ENCODE peak calls at places on chromosomes 5 and 9, in ten cellular contexts. N is ovary, P is heart right ventricle, W is OCI-LY7, T is BE2C, E is upper lobe of left lung, Q is body of pancreas, U is suprapubic skin, H is hepatocyte, A is ascending aorta. B is an unnamed sample. For H3K36me3, the result is how much of the 10 kb centered on the place peaks cover.

GRCh38 chr9:16619897-16620296 is 250.6 kb downstream of the BNC2 start:
- DNase-seq in P (no peak), Q (no peak), A (no peak), T (no peak), H (no peak), W (no peak), E (no peak), N (no peak), U (no peak), B (no peak)

GRCh38 chr9:95102001-95102433 is 215.5 kb downstream of the FANCC start:
- DNase-seq in N (no peak), A (no peak), T (no peak), U (no peak), Q (no peak), E (no peak), H (no peak), W (no peak), P (no peak), B (no peak)

GRCh38 chr5:180133060-180133459 is 61.5 kb upstream of the RNF130 start:
- DNase-seq in A (peak), Q (no peak), T (no peak), W (no peak), N (no peak), H (no peak), P (no peak), U (peak), E (no peak), B (no peak)

GRCh38 chr5:24742334-24742733 is 97.6 kb upstream of the CDH10 start:
- DNase-seq in U (no peak), A (no peak), P (no peak), H (no peak), Q (no peak), W (no peak), E (no peak), N (no peak), T (no peak), B (no peak)

GRCh38 chr9:123445981-123446610 is 90.1 kb downstream of the CRB2 start:
- DNase-seq in Q (no peak), N (no peak), U (peak), W (no peak), H (no peak), T (no peak), P (no peak), E (no peak), A (peak), B (no peak)

GRCh38 chr5:103573411-103573810 is 10.8 kb upstream of the NUDT12 start:
- DNase-seq in U (no peak), W (no peak), P (no peak), E (no peak), Q (no peak), A (no peak), H (no peak), T (no peak), N (no peak), B (no peak)

GRCh38 chr9:76044420-76044819 is 153.9 kb downstream of the PCSK5 start:
- DNase-seq in Q (no peak), U (no peak), H (no peak), E (no peak), P (no peak), A (no peak), T (no peak), N (no peak), W (no peak), B (no peak)

GRCh38 chr9:75616052-75616451 is 274.4 kb upstream of the PCSK5 start:
- DNase-seq in A (no peak), U (no peak), Q (no peak), W (no peak), T (no peak), H (no peak), P (no peak), E (no peak), N (no peak), B (no peak)

GRCh38 chr5:55160493-55161209 is 680 bp downstream of the GPX8 start:
- DNase-seq in Q (peak), W (no peak), P (no peak), T (no peak), E (peak), U (no peak), N (no peak), H (peak), A (peak), B (no peak)

GRCh38 chr9:69121155-69122085 is 52.7 kb upstream of the TJP2 start:
- DNase-seq in T (peak), Q (peak), N (peak), A (peak), W (peak), P (peak), H (peak), E (peak), U (peak), B (no peak)

GRCh38 chr9:14713187-14713799 is 9.2 kb downstream of the CER1 start:
- DNase-seq in H (no peak), N (no peak), P (no peak), E (no peak), U (no peak), Q (no peak), W (no peak), A (no peak), T (no peak), B (no peak)

GRCh38 chr5:164277720-164278119 is 772.3 kb downstream of the MAT2B start:
- DNase-seq in N (no peak), T (no peak), Q (no peak), P (no peak), A (no peak), U (no peak), H (no peak), W (no peak), E (no peak), B (no peak)

GRCh38 chr5:20109326-20109725 is 121.3 kb upstream of the CDH18 start:
- DNase-seq in A (no peak), H (peak), N (no peak), W (no peak), U (no peak), Q (no peak), P (no peak), T (no peak), E (no peak), B (no peak)

GRCh38 chr5:177611446-177612214 is 11.7 kb downstream of the B4GALT7 start:
- DNase-seq in U (no peak), T (no peak), A (no peak), E (no peak), H (no peak), W (no peak), N (no peak), P (no peak), Q (no peak), B (no peak)

GRCh38 chr9:122039213-122039612 is 53.9 kb downstream of the TTLL11 start:
- DNase-seq in P (no peak), N (no peak), T (no peak), W (no peak), H (no peak), E (no peak), U (no peak), A (no peak), Q (no peak), B (no peak)

GRCh38 chr9:19493174-19493811 is 84.5 kb downstream of the ACER2 start:
- DNase-seq in N (peak), T (peak), W (peak), P (peak), A (peak), Q (peak), U (no peak), H (peak), E (no peak), B (peak)

GRCh38 chr5:174687503-174687902 is 36.9 kb upstream of the MSX2 start:
- DNase-seq in Q (no peak), P (no peak), A (no peak), N (no peak), E (no peak), T (no peak), W (no peak), U (no peak), H (no peak), B (no peak)

GRCh38 chr5:90402521-90403255 is 6.9 kb downstream of the CETN3 start:
- DNase-seq in A (no peak), W (no peak), P (no peak), U (no peak), Q (no peak), T (no peak), H (no peak), E (no peak), N (no peak), B (no peak)

GRCh38 chr5:89847743-89848142 is 561.8 kb downstream of the CETN3 start:
- DNase-seq in E (no peak), T (peak), W (no peak), H (no peak), P (no peak), A (no peak), U (no peak), Q (no peak), N (no peak), B (no peak)

GRCh38 chr5:160310910-160311295 is 1.5 kb downstream of the CCNJL start:
- DNase-seq in E (no peak), A (no peak), N (no peak), H (no peak), P (no peak), W (no peak), Q (no peak), T (no peak), U (no peak), B (no peak)

GRCh38 chr5:119243888-119244287 is 111.9 kb upstream of the TNFAIP8 start:
- DNase-seq in U (no peak), E (no peak), P (no peak), A (no peak), H (no peak), N (no peak), T (no peak), W (no peak), Q (no peak), B (no peak)

GRCh38 chr9:27491164-27491563 is 32.9 kb upstream of the IFNK start:
- DNase-seq in Q (no peak), W (peak), T (no peak), E (peak), H (no peak), A (no peak), P (no peak), U (no peak), N (no peak), B (no peak)

GRCh38 chr5:54443264-54443663 is 12.2 kb upstream of the HSPB3 start:
- DNase-seq in U (no peak), T (peak), A (no peak), E (no peak), N (no peak), W (peak), H (no peak), P (no peak), Q (no peak), B (no peak)

GRCh38 chr9:123391233-123391632 is 35.2 kb downstream of the CRB2 start:
- DNase-seq in Q (no peak), U (no peak), N (no peak), E (no peak), P (no peak), A (no peak), T (no peak), H (no peak), W (no peak), B (no peak)

GRCh38 chr5:124936626-124936933 is 190.1 kb upstream of the ZNF608 start:
- DNase-seq in E (no peak), T (no peak), W (no peak), Q (no peak), A (no peak), H (no peak), N (no peak), P (no peak), U (no peak), B (no peak)

GRCh38 chr9:109048822-109049221 is 35.5 kb upstream of the CTNNAL1 start:
- DNase-seq in H (no peak), U (no peak), P (no peak), A (no peak), N (no peak), Q (no peak), E (no peak), W (no peak), T (no peak), B (no peak)
- H3K36me3 ChIP-seq in H (under half), U (half or more), P (half or more), A (under half), N (under half), Q (under half), E (under half), W (half or more), T (half or more), B (half or more)

DNA sequence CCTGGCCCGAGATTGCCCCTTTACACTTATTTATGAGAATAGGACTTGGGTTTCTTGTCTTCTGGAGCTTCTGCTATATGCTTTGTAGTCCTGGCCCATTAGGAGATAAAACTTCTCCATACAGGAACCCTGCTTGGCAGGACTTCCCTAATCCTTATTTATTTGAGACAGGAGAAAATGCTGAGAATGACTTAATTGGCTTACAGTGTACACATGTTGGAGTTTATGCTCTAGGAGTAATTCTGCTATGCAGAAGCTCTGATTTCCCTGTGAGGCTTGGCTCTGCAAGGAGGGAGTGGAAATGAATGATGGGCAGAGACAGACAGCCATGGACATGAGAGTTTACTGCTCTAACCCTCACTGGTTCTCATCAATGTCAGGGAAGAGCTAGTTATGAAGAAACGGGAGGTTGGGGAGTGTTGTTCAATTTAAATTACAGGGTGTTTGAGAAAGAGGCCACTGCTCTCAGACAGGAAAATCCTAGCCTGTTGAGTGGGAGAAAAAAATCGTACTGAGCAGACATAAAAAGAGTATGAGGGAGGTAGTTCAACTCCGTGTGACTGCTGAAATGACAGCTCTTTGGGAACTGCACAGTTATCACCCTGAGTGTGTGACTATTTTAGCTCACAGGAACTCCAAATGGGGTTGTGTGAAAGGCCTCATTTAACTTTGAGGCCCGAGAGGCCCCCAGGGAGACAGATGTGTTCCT is 37.5 kb downstream of the ACTBL2 start:
- DNase-seq in E (no peak), Q (no peak), H (no peak), N (no peak), P (no peak), A (no peak), W (no peak), T (no peak), U (no peak), B (no peak)
- H3K36me3 ChIP-seq in E (under half), Q (under half), H (under half), N (under half), P (under half), A (under half), W (under half), T (under half), U (under half), B (under half)

DNA sequence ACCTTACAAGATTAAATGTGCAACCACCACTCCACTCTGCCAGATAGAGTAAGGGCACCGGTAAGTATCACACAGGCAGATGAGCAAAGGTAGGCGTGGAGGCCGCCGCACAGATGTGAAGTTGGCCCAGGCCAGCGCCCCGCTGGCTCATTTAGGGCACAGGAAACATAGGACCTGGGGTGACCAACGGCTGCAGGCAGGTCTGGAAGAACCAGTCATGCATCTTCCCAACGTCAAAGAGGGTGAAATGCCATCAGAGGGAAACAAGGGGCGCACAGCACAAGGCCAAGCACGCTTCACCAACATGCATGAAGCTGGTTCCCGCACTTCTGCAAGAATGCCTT is 31.7 kb upstream of the SLC6A3 start:
- DNase-seq in T (no peak), W (no peak), E (no peak), Q (peak), U (no peak), A (no peak), H (no peak), N (no peak), P (no peak), B (no peak)
- H3K36me3 ChIP-seq in T (under half), W (half or more), E (half or more), Q (under half), U (under half), A (under half), H (under half), N (under half), P (under half), B (under half)

GRCh38 chr9:37425298-37425752 is 2.8 kb downstream of the GRHPR start:
- DNase-seq in Q (no peak), U (no peak), H (no peak), N (no peak), W (no peak), P (no peak), A (no peak), E (no peak), T (no peak), B (no peak)

GRCh38 chr9:37428345-37428744 is 5.8 kb downstream of the GRHPR start:
- DNase-seq in E (no peak), U (no peak), T (no peak), A (no peak), H (no peak), N (no peak), Q (no peak), W (no peak), P (no peak), B (no peak)

GRCh38 chr9:37424204-37424685 is 1.7 kb downstream of the GRHPR start:
- DNase-seq in W (no peak), Q (no peak), A (no peak), N (no peak), U (no peak), P (no peak), H (no peak), T (no peak), E (no peak), B (no peak)

GRCh38 chr9:37424686-37425297 is 2.3 kb downstream of the GRHPR start:
- DNase-seq in T (no peak), A (no peak), E (no peak), W (no peak), N (no peak), U (no peak), P (no peak), Q (no peak), H (no peak), B (no peak)

DNA sequence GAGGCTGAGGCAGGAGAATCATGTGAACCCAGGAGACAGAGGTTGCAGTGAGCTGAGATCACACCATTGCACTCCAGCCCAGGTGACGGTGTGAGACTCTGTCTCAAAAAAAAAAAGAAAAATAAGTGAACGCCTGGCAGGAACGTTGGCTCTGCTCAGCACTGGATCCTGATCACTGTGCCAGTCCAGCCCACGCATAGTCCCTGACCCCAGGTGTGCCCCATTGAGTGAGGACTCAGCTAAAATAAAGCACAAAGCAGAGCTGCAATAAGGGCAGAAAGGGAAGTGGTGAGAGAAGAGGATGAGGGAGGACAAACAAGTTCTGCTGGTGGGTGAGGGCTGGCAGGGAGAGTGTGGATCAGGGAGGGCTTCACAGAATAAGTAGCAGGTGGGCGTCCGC is 4.3 kb downstream of the GRHPR start:
- DNase-seq in Q (no peak), A (no peak), W (no peak), T (no peak), N (no peak), H (no peak), E (no peak), P (no peak), U (no peak), B (no peak)
- H3K36me3 ChIP-seq in Q (under half), A (under half), W (half or more), T (under half), N (under half), H (under half), E (under half), P (half or more), U (half or more), B (under half)

GRCh38 chr9:35074791-35075190 is 2.4 kb upstream of the VCP start:
- DNase-seq in H (no peak), W (no peak), A (no peak), N (no peak), E (no peak), Q (no peak), T (no peak), P (no peak), U (no peak), B (no peak)

GRCh38 chr9:35074141-35074540 is 1.7 kb upstream of the VCP start:
- DNase-seq in A (no peak), U (no peak), E (no peak), P (no peak), W (no peak), T (no peak), H (no peak), Q (no peak), N (no peak), B (no peak)

GRCh38 chr9:35073276-35073607 is 817 bp upstream of the VCP start:
- DNase-seq in H (no peak), Q (no peak), E (no peak), A (no peak), T (no peak), P (no peak), N (no peak), W (no peak), U (no peak), B (no peak)

GRCh38 chr9:35076848-35077247 is 2.9 kb downstream of the FANCG start:
- DNase-seq in Q (no peak), P (no peak), T (no peak), A (no peak), W (no peak), U (no peak), E (no peak), H (no peak), N (no peak), B (no peak)

DNA sequence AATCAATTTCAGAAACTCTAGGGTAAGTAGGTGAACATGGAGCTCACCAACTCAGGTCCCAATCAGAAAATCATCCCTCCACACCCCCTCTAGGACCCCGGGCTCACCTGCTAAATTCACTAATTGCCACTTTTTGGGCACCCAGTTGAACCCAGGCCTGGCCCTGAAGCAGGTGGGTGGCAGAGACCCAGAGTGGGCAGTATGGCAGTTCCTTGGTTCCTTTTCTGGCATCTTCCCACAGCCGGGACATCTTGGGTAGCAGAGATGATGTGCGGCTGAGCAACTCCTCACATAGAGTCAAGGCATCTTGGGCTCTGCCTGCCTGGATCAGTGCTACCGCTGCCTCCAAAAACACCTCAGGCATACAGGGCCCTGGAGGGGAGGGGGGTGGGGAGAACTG is 2.9 kb upstream of the VCP start:
- DNase-seq in N (no peak), W (no peak), P (no peak), E (no peak), T (no peak), Q (no peak), H (no peak), U (no peak), A (no peak), B (no peak)
- H3K36me3 ChIP-seq in N (under half), W (half or more), P (under half), E (under half), T (under half), Q (under half), H (under half), U (under half), A (under half), B (under half)

GRCh38 chr9:3413984-3414383 is 111.8 kb downstream of the RFX3 start:
- DNase-seq in U (no peak), H (no peak), A (no peak), P (no peak), N (no peak), Q (no peak), T (no peak), E (no peak), W (no peak), B (no peak)

GRCh38 chr9:3419892-3420291 is 105.9 kb downstream of the RFX3 start:
- DNase-seq in T (no peak), E (no peak), N (no peak), Q (no peak), U (no peak), H (no peak), P (no peak), A (no peak), W (no peak), B (no peak)
- H3K36me3 ChIP-seq in T (under half), E (under half), N (under half), Q (under half), U (under half), H (under half), P (under half), A (under half), W (under half), B (under half)

GRCh38 chr5:14745753-14746152 is 81.2 kb downstream of the OTULIN start:
- DNase-seq in A (no peak), H (no peak), P (no peak), E (no peak), U (no peak), W (peak), Q (no peak), N (no peak), T (no peak), B (no peak)
- H3K36me3 ChIP-seq in A (under half), H (under half), P (half or more), E (under half), U (under half), W (under half), Q (under half), N (under half), T (under half), B (half or more)

B was measured in effector memory CD4-positive, alpha-beta T cell.